ENCODE peak calls at places on chromosomes 4 and X, in seven cellular contexts. T, W, R, J, H, D and X are unnamed samples.

GRCh38 chrX:45689971-45690370 is 489.3 kb upstream of the DIPK2B start:
- DNase-seq in J (no peak), T (peak), D (no peak), W (no peak), R (no peak), H (no peak), X (no peak)

GRCh38 chr4:118989098-118990080 is 100.7 kb downstream of the SYNPO2 start:
- DNase-seq in W (no peak), H (no peak), T (peak), D (peak), R (no peak), J (peak), X (no peak)

GRCh38 chr4:114601304-114602052 is 2.9 kb downstream of the UGT8 start:
- DNase-seq in H (no peak), J (no peak), T (no peak), W (no peak), D (no peak), R (no peak), X (no peak)

GRCh38 chrX:12978205-12979010 is 3.5 kb downstream of the TMSB4X start:
- DNase-seq in H (peak), D (peak), R (no peak), T (peak), W (peak), J (peak), X (peak)

GRCh38 chr4:38193464-38193863 is 233.3 kb downstream of the PTTG2 start:
- DNase-seq in W (no peak), H (no peak), D (no peak), J (no peak), R (no peak), T (no peak), X (no peak)

GRCh38 chrX:153767674-153768055 is 3.6 kb downstream of the PLXNB3 start:
- DNase-seq in T (no peak), R (no peak), W (no peak), D (no peak), H (no peak), J (no peak), X (no peak)

GRCh38 chrX:102338162-102338561 is 91.2 kb downstream of the NXF2 start:
- DNase-seq in H (peak), D (no peak), W (no peak), T (no peak), R (no peak), J (no peak), X (no peak)

GRCh38 chr4:19945979-19946380 is 305.7 kb upstream of the SLIT2 start:
- DNase-seq in D (peak), W (no peak), J (peak), H (no peak), R (no peak), T (peak), X (no peak)

GRCh38 chr4:147855670-147856069 is 123.8 kb downstream of the ARHGAP10 start:
- DNase-seq in D (no peak), R (no peak), H (no peak), W (no peak), J (no peak), T (no peak), X (no peak)

GRCh38 chr4:38163216-38164006 is 203.2 kb downstream of the PTTG2 start:
- DNase-seq in H (peak), T (peak), J (peak), D (peak), R (no peak), W (no peak), X (no peak)

GRCh38 chr4:186486172-186486571 is 69.2 kb downstream of the MTNR1A start:
- DNase-seq in R (no peak), H (no peak), D (peak), J (no peak), W (no peak), T (no peak), X (peak)

GRCh38 chrX:135170877-135171519 is at the start of gene CT55:
- DNase-seq in J (no peak), D (no peak), W (peak), T (no peak), H (no peak), R (no peak), X (no peak)

GRCh38 chr4:931194-931959 is 739 bp downstream of the GAK start:
- DNase-seq in D (no peak), J (peak), T (peak), R (no peak), H (peak), W (no peak), X (no peak)

GRCh38 chr4:78057135-78057599 is at the start of gene FRAS1:
- DNase-seq in R (peak), H (peak), D (peak), J (peak), T (peak), W (peak), X (peak)

GRCh38 chr4:163157157-163157556 is 9.5 kb downstream of the NAF1 start:
- DNase-seq in W (no peak), H (no peak), J (peak), R (no peak), T (peak), D (peak), X (no peak)

GRCh38 chrX:120302434-120302833 is 8.8 kb downstream of the TMEM255A start:
- DNase-seq in T (no peak), J (no peak), H (no peak), R (no peak), D (no peak), W (no peak), X (no peak)

GRCh38 chr4:10007436-10007740 is 13.9 kb downstream of the SLC2A9 start:
- DNase-seq in H (no peak), J (no peak), W (no peak), T (no peak), R (no peak), D (no peak), X (no peak)

GRCh38 chr4:89152972-89153371 is 41.6 kb downstream of the TIGD2 start:
- DNase-seq in R (no peak), H (no peak), T (no peak), D (peak), W (no peak), J (peak), X (no peak)

GRCh38 chr4:105895609-105896460 is 564 bp downstream of the NPNT start:
- DNase-seq in J (no peak), W (peak), T (no peak), H (peak), R (peak), D (peak), X (peak)
- TF ChIP-seq CTCF in J (peak), W (no peak), T (no peak), H (no peak), R (peak), D (no peak), X (peak)

GRCh38 chrX:56733459-56734046 is 4.5 kb downstream of the NBDY start:
- DNase-seq in R (peak), J (peak), D (peak), T (peak), H (peak), W (no peak), X (peak)
- TF ChIP-seq CTCF in R (peak), J (peak), D (peak), T (peak), H (peak), W (peak), X (peak)

GRCh38 chrX:69361286-69361926 is 142.7 kb upstream of the NALF2 start:
- DNase-seq in H (no peak), T (peak), W (no peak), J (no peak), D (no peak), R (no peak), X (peak)
- TF ChIP-seq CTCF in H (no peak), T (no peak), W (no peak), J (no peak), D (no peak), R (no peak), X (no peak)

DNA sequence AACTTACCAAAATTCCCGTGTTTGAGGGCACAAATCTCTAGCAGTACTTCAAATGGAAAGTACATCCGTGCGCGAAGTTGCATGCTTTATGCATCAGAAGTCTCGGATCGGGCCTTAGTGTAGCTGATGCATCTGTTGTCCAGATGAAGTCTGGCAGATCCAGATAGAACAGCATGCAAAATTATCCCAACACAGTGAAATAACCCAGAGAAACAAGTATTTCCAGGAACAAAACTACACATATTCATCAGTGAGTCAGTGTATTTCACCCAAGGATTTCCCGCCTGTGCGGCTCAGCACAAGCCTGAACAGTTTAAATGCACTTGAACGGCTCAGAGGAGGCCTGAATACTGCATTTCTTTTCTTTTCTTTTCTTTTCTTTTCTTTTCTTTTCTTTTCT is 27.4 kb upstream of the CLDN24 start:
- DNase-seq in W (no peak), D (peak), T (peak), R (no peak), H (no peak), J (no peak), X (no peak)
- TF ChIP-seq CTCF in W (no peak), D (no peak), T (no peak), R (no peak), H (no peak), J (no peak), X (no peak)

DNA sequence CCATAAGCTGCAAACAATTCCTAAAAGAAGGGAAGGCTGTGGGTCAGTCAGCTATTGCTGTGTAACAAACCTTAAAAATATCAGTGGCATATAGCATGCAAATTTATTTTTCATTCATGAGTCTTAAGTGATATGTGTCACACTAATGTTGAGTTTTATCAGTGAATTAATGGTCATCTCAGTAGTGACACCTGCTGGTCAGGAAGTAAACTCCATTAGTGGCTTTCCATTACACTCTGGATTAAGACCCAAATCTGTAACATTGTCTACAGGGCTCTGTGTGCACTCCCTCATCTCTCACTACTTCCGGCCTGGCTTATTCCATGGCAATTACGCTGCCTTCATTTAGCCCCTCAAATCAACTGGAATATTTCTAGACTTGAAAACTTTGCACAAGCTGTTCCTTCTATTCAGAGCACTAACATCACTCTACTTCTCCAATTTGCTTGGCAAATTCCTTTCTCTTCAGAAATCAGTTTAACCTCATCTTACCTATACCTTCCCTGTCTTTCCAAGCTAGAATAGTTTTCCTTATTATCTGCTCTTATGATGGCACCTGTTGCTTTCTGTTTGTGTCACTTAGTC is 217.3 kb upstream of the TAPT1 start:
- DNase-seq in R (peak), D (peak), J (peak), W (no peak), H (no peak), T (peak), X (no peak)
- TF ChIP-seq CTCF in R (peak), D (peak), J (peak), W (peak), H (peak), T (peak), X (peak)

DNA sequence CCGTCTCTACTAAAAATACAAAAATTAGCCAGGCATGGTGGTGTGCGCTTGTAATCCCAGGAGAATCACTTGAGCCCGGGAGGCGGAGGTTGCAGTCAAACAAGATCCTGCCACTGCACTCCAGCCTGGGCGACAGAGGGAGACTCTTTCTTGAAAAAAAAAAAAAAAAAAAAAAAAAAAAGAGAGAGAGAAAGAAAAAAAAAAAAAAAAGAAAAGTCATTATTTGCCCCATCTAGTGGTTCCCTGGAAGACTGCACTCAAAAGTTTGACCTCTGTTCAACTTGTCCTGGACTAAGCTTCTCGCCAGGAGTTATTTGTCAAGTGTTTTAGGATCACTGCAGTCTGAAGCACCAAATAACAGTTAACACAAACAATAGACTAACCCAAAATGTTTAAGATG is 45.3 kb upstream of the KCTD8 start:
- DNase-seq in J (peak), W (no peak), H (no peak), D (peak), T (peak), R (no peak), X (peak)
- TF ChIP-seq CTCF in J (peak), W (no peak), H (no peak), D (peak), T (peak), R (peak), X (peak)

DNA sequence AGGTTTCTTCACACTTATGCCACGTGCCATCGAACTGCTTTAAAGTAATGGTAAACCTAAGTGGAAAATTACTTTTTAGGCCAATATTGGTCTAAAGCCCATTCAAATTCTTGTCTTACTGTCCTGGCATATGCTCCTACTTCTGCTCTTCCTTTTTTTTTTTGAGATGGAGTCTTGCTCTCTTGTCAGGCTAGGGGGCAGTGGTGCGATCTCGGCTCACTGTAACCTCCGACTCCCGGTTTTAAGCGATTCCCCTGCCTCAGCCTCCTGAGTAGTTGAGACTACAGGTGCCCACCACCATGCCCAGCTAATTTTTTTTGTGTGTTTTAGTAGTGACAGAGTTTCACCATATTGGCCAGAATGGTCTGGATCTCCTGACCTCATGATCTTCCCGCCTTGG is 129.0 kb upstream of the TECRL start:
- DNase-seq in D (no peak), H (no peak), W (no peak), J (no peak), R (peak), T (no peak), X (peak)
- TF ChIP-seq CTCF in D (no peak), H (no peak), W (no peak), J (no peak), R (no peak), T (no peak), X (peak)

DNA sequence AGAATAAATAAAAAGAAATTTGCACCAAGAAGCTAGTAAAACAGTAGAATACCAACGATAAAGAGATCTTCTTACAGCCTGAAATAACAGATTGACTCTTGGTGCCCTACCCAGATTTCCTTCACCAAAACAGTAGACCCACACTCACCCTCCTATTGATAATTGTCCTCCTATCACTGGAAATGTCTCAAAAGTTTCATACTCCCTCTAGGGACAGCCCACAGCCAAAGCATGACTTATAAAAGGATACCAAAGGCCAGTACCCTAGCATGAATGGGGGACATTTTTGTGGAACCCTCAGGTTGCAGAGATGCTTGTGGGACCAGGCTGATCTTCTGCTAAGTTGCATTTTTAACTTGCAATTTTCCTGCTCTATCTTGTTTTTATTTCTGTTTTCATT is 104.1 kb downstream of the INPP4B start:
- DNase-seq in H (no peak), D (no peak), J (no peak), W (no peak), T (no peak), R (no peak), X (no peak)
- TF ChIP-seq CTCF in H (no peak), D (peak), J (peak), W (no peak), T (peak), R (no peak), X (no peak)

GRCh38 chr4:98148856-98149255 is 5.6 kb upstream of the STPG2 start:
- DNase-seq in T (no peak), J (no peak), W (no peak), R (no peak), D (no peak), H (no peak), X (no peak)

GRCh38 chr4:98151145-98151929 is 8.1 kb upstream of the STPG2 start:
- DNase-seq in T (no peak), H (no peak), W (no peak), D (no peak), R (no peak), J (no peak), X (no peak)

DNA sequence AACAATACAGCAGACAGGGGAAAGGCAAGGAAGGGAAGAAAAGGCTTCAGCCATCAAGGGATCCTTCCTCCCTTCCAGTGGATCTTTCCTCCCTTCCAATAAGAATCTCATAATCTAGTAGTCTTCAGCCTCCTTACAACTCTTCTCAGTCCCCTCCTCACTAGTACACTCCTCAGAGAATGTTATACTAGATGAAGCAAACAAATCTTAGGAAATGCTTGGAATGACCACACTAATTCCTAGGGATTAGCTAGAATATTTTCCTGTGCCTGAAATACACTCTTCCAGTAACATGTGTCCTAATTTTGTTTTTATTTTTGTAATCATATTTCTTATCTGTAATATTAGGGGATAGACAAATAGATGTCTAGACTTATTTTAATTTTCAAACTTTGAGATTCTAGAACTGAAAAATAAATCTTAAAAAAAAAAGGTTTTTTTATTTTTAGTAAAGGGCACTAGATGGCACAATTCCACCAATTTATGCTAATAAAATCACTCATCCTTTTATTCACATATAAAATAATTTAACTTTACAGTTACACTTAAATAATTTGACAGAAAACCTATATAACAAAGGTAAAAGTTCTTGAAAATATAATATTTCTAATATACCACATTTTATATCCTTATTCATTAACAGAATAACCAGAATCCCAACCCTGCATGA is 7.0 kb upstream of the STPG2 start:
- DNase-seq in W (no peak), J (no peak), T (peak), D (peak), H (no peak), R (no peak), X (no peak)
- TF ChIP-seq CTCF in W (no peak), J (no peak), T (peak), D (peak), H (no peak), R (peak), X (peak)